ENCODE peak calls at places on chromosomes 2 and 18, in ten cellular contexts. J is GM12878, E is colonic mucosa, B is NT2/D1, F is keratinocyte, K is neuronal stem cell, Y is IMR-90, S is kidney, A is K562, N is endothelial cell of umbilical vein. T is an unnamed sample. For H3K4me1, the result is how much of the 10 kb centered on the place peaks cover.

GRCh38 chr2:46181306-46181705 is 115.9 kb upstream of the EPAS1 start:
- DNase-seq in F (no peak), N (no peak), Y (no peak), E (no peak), J (no peak), S (no peak), B (no peak), A (no peak), K (no peak), T (no peak)

GRCh38 chr2:98713332-98714015 is 17.5 kb downstream of the MGAT4A start:
- DNase-seq in N (no peak), Y (no peak), F (no peak), J (peak), K (no peak), E (no peak), S (no peak), B (no peak), A (no peak), T (no peak)

GRCh38 chr2:218255441-218255840 is 5.4 kb upstream of the GPBAR1 start:
- DNase-seq in E (no peak), B (no peak), K (no peak), J (no peak), Y (peak), F (no peak), A (no peak), S (no peak), N (no peak), T (no peak)

GRCh38 chr2:86622409-86622877 is 1.2 kb downstream of the RNF103 start:
- DNase-seq in N (peak), A (peak), J (no peak), E (peak), Y (peak), K (peak), S (peak), F (no peak), B (no peak), T (peak)

GRCh38 chr18:62388855-62389760 is 64.0 kb downstream of the TNFRSF11A start:
- DNase-seq in K (no peak), B (no peak), S (no peak), A (no peak), N (no peak), E (no peak), F (no peak), Y (no peak), J (no peak), T (no peak)

GRCh38 chr2:238242731-238243495 is 3.1 kb upstream of the HES6 start:
- DNase-seq in Y (no peak), E (no peak), F (no peak), S (no peak), N (no peak), A (no peak), J (no peak), B (no peak), K (no peak), T (no peak)

GRCh38 chr18:43078485-43079092 is 36.9 kb downstream of the RIT2 start:
- DNase-seq in S (no peak), B (no peak), J (no peak), F (no peak), E (no peak), N (no peak), K (no peak), Y (no peak), A (no peak), T (no peak)

GRCh38 chr2:239027431-239028252 is 179.8 kb downstream of the TWIST2 start:
- DNase-seq in B (no peak), A (no peak), Y (no peak), K (no peak), E (no peak), S (no peak), N (no peak), F (no peak), J (no peak), T (no peak)

GRCh38 chr2:22375094-22375493 is 1009.9 kb upstream of the KLHL29 start:
- DNase-seq in K (no peak), E (no peak), N (no peak), F (no peak), Y (no peak), B (no peak), A (no peak), S (no peak), J (no peak), T (no peak)

GRCh38 chr18:11908182-11909080 is at the start of gene MPPE1:
- DNase-seq in S (peak), E (peak), N (peak), Y (peak), J (peak), A (peak), F (no peak), B (peak), K (peak), T (peak)

GRCh38 chr2:37599688-37600525 is 71.5 kb downstream of the CDC42EP3 start:
- DNase-seq in S (peak), J (no peak), E (no peak), K (no peak), N (no peak), F (no peak), B (no peak), A (no peak), Y (no peak), T (no peak)

GRCh38 chr2:22887426-22887825 is 497.6 kb upstream of the KLHL29 start:
- DNase-seq in K (no peak), N (no peak), S (no peak), F (no peak), B (no peak), E (no peak), J (no peak), A (no peak), Y (no peak), T (no peak)

GRCh38 chr2:134271758-134272157 is 17.9 kb downstream of the MGAT5 start:
- DNase-seq in K (no peak), S (no peak), J (no peak), B (no peak), N (no peak), Y (no peak), E (no peak), A (no peak), F (no peak), T (no peak)

GRCh38 chr2:227132986-227133385 is 31.0 kb downstream of the COL4A4 start:
- DNase-seq in S (no peak), A (no peak), K (no peak), B (no peak), Y (no peak), J (no peak), F (no peak), N (no peak), E (no peak), T (no peak)

DNA sequence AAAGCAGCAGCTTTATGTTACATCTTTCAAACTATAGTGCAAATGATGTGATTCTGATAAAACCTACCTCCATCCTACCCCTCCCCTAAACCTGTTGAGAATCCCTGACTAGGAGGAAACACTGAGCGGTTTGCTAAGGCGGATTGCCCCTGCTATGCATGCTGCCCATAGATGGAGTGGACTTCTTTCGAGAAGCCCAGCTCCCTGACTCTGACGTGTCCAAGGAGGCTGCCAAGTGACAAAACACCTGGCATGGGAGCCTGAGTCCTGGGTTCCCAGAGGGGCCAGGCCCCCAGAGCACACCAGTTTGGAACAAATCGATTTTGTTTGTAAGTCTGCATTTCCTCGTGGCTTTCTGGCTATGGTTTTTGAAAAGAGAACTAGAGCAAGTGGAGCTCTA is 1.4 kb upstream of the UXS1 start:
- DNase-seq in B (no peak), F (no peak), K (no peak), N (no peak), S (no peak), E (no peak), J (no peak), Y (no peak), A (no peak), T (no peak)
- H3K4me1 ChIP-seq in B (under half), F (under half), K (under half), N (under half), S (under half), E (under half), J (under half), Y (under half), A (under half), T (under half)

GRCh38 chr2:190407246-190407661 is 901 bp upstream of the MFSD6 start:
- DNase-seq in Y (no peak), N (no peak), F (no peak), A (no peak), J (no peak), K (peak), B (peak), S (no peak), E (no peak), T (no peak)
- H3K4me3 ChIP-seq in Y (no peak), N (no peak), F (peak), A (peak), J (peak), K (no peak), B (peak), S (peak), E (peak), T (no peak)

GRCh38 chr2:26786207-26787023 is 559 bp downstream of the CENPA start:
- DNase-seq in E (peak), Y (no peak), N (peak), F (no peak), A (no peak), K (no peak), J (no peak), S (peak), B (no peak), T (peak)
- H3K9ac ChIP-seq in E (peak), Y (peak), N (peak), F (peak), A (peak), K (peak), J (peak), S (no peak), B (peak), T (peak)

DNA sequence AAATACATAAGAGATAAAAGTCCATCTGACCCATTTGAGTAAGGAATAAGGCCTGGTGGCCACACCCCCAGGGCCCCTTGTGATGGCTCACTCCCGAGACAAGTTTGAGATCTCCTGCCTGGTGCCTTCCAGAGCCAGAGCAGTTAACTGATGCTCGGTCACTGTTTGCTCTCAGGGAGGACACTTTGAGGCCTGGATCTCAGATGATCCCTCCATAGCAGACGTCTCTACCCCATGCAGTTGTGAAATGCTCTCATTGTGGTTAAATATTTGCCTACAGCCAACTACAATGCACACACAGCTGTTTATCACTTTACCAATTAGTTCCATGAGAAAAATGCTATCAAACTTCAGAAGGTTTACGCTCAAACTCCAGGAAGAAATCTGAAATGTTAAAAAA is 12.3 kb downstream of the GYPC start:
- DNase-seq in N (no peak), B (no peak), F (no peak), K (no peak), Y (no peak), A (no peak), S (no peak), J (no peak), E (no peak), T (no peak)
- H3K4me1 ChIP-seq in N (under half), B (under half), F (under half), K (under half), Y (under half), A (half or more), S (under half), J (under half), E (under half), T (under half)

DNA sequence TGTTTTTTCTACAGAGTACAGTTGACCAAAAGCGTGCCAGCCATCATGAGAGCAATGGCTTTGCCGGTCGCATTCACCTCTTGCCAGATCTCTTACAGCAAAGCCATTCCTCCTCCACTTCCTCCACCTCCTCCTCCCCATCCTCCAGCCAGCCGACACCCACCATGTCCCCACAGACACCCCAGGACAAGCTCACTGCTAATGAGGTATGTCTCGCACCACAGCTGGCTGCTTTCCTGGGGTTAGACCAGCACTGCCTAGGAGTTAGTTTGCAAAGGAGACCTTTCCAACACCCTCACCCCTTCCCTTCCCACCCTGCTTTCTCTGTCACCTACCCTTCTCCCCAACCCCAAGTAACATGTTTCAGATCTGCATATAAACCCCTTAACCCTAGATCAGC is 120.3 kb upstream of the IL1R2 start:
- DNase-seq in Y (no peak), N (no peak), A (no peak), E (no peak), K (no peak), F (no peak), S (no peak), B (no peak), J (no peak), T (no peak)
- H3K4me3 ChIP-seq in Y (no peak), N (no peak), A (no peak), E (no peak), K (no peak), F (no peak), S (no peak), B (no peak), J (no peak), T (no peak)

DNA sequence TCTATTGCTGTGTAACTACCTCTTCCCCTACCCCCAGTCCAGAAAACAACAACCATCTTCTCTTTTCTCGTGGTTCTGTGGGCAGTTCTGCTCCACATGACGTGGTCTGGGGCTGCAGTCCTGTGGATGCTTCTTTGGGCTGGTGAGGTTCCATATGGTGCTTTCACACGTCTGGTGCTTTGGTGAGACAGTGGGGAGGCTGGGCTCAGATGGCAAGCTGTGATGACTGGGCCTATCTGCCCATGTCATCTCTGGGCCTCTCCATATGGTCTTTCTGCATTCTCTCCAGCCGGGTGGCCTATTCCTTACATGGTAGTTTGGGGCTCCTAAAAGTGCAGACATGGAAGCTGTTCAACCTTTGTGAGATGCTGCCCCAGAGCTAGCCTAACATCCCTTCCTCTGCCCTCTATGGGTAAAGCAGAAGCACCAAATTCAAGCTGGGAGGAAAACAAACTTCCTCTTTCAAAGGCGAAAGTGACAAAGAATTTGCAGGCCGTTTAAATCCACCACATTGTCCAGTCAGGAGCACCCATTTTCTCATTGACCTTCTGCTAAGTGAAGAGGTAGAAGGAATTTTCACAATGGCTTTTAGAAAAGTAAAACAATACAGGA is 68.3 kb upstream of the IL1R1 start:
- DNase-seq in F (no peak), J (no peak), K (no peak), N (no peak), Y (no peak), B (no peak), E (no peak), S (no peak), A (peak), T (no peak)
- H3K9ac ChIP-seq in F (no peak), J (no peak), K (no peak), N (no peak), Y (no peak), B (no peak), E (no peak), S (no peak), A (no peak), T (no peak)

DNA sequence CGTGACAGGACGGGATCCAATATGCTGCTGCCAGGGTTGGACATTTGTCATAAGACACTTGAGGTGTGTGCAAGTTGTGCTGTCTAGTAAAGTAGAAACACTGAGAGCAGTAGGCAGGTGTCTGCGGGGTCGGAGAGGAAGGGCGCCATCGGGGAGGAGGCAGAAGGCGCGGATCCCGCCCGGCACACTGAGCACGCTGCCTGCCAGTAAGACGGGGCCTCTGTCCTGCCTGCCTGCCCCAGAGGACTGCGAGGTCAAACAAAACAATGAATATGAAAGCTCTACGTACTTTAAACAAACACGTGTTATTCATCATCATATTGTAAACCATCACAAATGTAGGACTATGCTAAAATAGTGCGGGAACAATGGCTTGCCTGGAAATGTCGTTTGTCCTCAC is 349.3 kb upstream of the SALL3 start:
- DNase-seq in E (no peak), Y (no peak), S (no peak), K (no peak), N (no peak), J (no peak), B (no peak), F (no peak), A (no peak), T (no peak)
- H3K4me1 ChIP-seq in E (under half), Y (under half), S (under half), K (under half), N (under half), J (under half), B (under half), F (under half), A (under half), T (under half)

DNA sequence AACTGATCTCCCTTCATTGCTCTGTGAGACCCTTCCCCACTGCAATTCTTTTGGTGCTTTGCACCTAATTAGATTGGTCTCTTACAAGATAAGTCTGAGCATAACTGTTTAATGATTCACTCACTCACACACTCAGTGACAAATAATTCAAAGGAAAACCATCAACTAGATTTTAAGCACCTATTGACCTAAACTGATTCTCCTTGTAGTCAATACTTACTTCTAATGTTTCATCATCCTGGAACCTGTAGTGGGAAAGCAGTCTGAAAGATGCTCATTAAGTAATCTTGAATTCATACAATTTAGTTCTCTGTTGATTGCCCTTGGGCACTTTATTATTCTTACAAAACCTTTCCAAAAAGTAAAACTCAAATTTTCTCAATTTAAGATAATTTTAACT is 74.3 kb upstream of the COL5A2 start:
- DNase-seq in B (no peak), Y (no peak), K (no peak), J (no peak), E (no peak), F (no peak), S (no peak), N (no peak), A (no peak), T (no peak)
- H3K4me3 ChIP-seq in B (no peak), Y (no peak), K (no peak), J (no peak), E (no peak), F (peak), S (no peak), N (no peak), A (no peak), T (peak)

DNA sequence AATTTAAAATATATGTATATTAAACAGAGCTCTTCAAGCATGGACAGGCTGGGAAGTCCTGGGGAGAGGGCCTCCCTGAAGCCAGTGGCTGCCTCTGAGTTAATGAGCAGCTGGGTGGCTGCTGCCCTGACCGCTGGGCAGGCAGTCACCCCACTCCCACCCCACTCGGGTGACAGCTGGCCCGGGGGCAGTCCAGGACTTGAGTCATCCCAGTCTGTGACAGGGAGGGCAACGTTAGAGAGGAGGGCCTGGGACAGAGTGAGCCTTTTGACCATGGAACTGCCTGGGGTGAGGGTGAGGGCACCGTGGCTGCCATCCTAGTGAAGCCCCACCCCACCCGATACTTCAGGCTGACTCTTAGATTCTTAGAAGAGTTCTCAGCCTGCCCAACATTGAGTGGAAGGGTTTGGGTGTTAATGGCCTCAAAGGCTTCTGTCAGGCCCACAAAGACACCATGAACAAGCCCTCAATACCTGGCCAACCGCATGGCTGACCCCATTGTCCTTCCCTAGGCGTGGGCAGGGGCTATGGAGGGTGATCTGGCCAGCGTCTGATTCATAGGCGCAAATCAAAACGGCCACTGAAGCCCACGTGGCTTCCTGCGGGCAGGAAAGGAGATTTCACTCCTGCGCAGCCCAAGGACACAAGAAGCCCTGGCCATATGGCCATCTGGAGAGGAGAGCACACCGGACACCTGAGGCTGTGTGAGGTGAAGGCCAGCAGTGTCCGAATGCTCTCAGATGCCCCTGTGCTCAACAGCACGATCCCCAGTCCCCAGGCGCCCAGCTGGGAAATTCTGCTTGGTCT is 47.5 kb downstream of the MRPS5 start:
- DNase-seq in K (no peak), N (no peak), S (peak), F (no peak), B (no peak), Y (no peak), A (no peak), E (no peak), J (no peak), T (no peak)
- H3K9ac ChIP-seq in K (no peak), N (no peak), S (no peak), F (no peak), B (no peak), Y (no peak), A (no peak), E (no peak), J (no peak), T (no peak)

T was measured in adipocyte.